ENCODE peak calls at places on chromosomes 2 and 18, in eight cellular contexts. F is astrocyte of the spinal cord, T is GM12864, Y is kidney epithelial cell, P is psoas muscle, Q is fibroblast of villous mesenchyme, O is NB4, K is cardiac muscle cell. U is an unnamed sample.

GRCh38 chr2:122300758-122301157 is 545.3 kb downstream of the TSN start:
- DNase-seq in F (no peak), Q (no peak), T (no peak), P (no peak), O (peak; percentile 37), K (no peak), Y (no peak), U (no peak)

GRCh38 chr18:9283789-9284188 is 50.8 kb upstream of the TWSG1 start:
- DNase-seq in T (no peak), Q (peak; percentile 29), K (no peak), Y (no peak), O (no peak), F (no peak), P (no peak), U (no peak)

GRCh38 chr2:30588891-30589495 is 141.9 kb downstream of the LCLAT1 start:
- DNase-seq in T (no peak), Q (no peak), F (no peak), K (no peak), Y (no peak), P (no peak), O (no peak), U (peak; percentile 17)

GRCh38 chr18:35753306-35753910 is 171.9 kb downstream of the GALNT1 start:
- DNase-seq in F (no peak), Q (peak; percentile 35), O (no peak), Y (no peak), K (no peak), T (no peak), P (no peak), U (no peak)

GRCh38 chr18:22439447-22439846 is 21.7 kb upstream of the CTAGE1 start:
- DNase-seq in T (no peak), F (peak; percentile 27), P (no peak), K (peak; percentile 56), O (no peak), Q (no peak), Y (no peak), U (peak; percentile 45)

GRCh38 chr2:42754021-42754775 is 9.7 kb downstream of the OXER1 start:
- DNase-seq in O (peak; percentile 43), P (peak; percentile 75), Q (peak; percentile 22), F (no peak), K (peak; percentile 29), T (no peak), Y (no peak), U (peak; percentile 29)

GRCh38 chr2:150175034-150175433 is 312.4 kb downstream of the RND3 start:
- DNase-seq in F (no peak), Q (peak; percentile 58), P (no peak), Y (no peak), T (no peak), K (no peak), O (no peak), U (no peak)

GRCh38 chr18:50218432-50219197 is 23.7 kb upstream of the MYO5B start:
- DNase-seq in F (peak; percentile 3), P (no peak), Y (no peak), Q (peak; percentile 32), O (peak; percentile 37), T (peak; percentile 52), K (peak; percentile 43), U (peak; percentile 56)

GRCh38 chr2:60519259-60519863 is 34.1 kb downstream of the BCL11A start:
- DNase-seq in T (no peak), Y (no peak), O (no peak), K (no peak), P (no peak), Q (no peak), F (peak; percentile 55), U (peak; percentile 28)

GRCh38 chr2:205704101-205704741 is 21.9 kb downstream of the NRP2 start:
- DNase-seq in K (peak; percentile 54), Y (no peak), P (no peak), T (no peak), O (no peak), F (peak; percentile 74), Q (no peak), U (peak; percentile 58)

GRCh38 chr2:20186078-20186854 is 38.7 kb downstream of the SDC1 start:
- DNase-seq in O (peak; percentile 94), Q (no peak), P (no peak), Y (peak; percentile 77), K (no peak), F (peak; percentile 75), T (no peak), U (peak; percentile 67)

GRCh38 chr18:812123-812672 is at the start of gene YES1:
- DNase-seq in Q (peak; percentile 73), K (peak; percentile 85), T (no peak), Y (no peak), P (peak; percentile 83), O (peak; percentile 89), F (peak; percentile 76), U (peak; percentile 71)

GRCh38 chr2:37786854-37787253 is 115.4 kb upstream of the CDC42EP3 start:
- DNase-seq in T (no peak), P (peak; percentile 28), K (no peak), Q (no peak), F (no peak), O (no peak), Y (no peak), U (no peak)

GRCh38 chr2:206203331-206203730 is 43.6 kb downstream of the EEF1B2 start:
- DNase-seq in F (no peak), O (no peak), P (no peak), Y (no peak), Q (peak; percentile 49), T (no peak), K (no peak), U (no peak)

GRCh38 chr18:35117951-35118411 is 76.8 kb downstream of the MAPRE2 start:
- DNase-seq in P (peak; percentile 30), T (no peak), O (no peak), Q (peak; percentile 64), F (peak; percentile 54), K (peak; percentile 52), Y (peak; percentile 23), U (peak; percentile 82)

DNA sequence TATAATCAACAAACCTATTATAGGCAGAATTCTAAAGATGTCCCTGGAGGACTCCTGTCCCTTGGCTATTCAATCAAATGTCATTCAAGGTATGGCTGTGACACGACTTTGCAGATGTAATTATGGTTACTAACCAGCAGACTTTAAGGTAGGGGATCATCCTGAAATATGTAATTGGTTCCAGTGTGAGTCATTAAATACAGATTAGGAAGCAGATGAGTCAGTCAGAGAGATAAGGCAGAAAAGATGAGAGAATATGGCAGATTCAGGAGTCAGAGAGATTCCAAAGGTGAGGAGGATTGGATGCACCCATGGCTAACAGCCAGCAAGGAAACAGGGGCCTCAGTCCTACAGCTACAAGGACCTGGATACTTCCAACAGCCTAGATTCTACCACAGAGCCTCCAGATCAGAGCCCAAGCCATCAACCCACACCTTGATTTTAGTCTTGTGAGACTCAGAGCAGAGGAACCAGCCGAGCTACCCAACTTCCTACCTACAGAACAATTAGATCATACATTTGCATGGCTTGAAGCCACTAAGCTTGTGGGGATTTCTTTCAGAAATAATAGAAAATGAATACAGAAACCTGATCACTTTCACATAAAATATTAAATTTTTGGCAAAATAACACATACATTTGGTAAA is 11.2 kb upstream of the PROM2 start:
- DNase-seq in F (no peak), Y (no peak), K (no peak), T (no peak), Q (no peak), O (no peak), P (no peak), U (no peak)
- H3K4me3 ChIP-seq in F (no peak overlapping the region), Y (no peak overlapping the region), K (no peak overlapping the region), T (no peak overlapping the region), Q (no peak overlapping the region), O (no peak overlapping the region), P (no peak overlapping the region), U (no peak overlapping the region)

DNA sequence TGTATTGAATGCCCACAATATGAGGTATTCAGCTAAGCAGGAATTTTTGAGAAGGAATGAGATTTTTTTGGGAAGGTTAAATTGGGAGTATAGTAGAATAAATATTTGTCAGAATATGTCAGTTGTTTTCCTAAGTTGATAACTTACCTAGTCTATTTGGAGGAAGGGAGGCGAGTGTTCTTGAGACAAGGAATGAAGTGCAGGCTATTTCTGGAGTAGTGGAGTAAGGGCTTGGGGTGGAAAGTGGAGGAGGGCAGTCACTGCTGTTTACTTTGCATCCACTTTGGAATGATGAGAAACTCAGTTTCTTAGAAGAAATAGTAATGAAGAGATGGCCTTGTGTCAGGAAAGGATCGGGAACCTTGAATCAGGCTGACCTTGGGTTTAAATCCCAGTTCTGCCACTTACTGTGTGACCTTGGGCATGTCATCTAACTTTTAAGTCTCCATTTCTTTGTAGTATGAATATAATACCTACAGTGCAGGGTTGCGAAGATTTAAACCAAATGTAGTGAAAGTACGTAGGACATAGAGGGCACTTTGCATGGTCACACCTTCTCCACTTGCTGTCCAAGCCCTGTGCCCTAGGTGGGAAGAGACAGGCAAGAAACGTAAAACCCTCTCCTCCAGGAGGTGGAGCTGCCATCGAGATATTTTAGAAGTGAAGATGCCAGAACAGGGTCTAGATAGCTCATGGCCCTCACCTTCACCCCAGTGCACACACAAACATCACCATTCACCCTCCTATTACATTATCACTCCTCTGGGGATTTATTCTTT is 25.2 kb upstream of the CYP27A1 start:
- DNase-seq in P (no peak), Q (no peak), K (no peak), Y (no peak), O (no peak), T (no peak), F (no peak), U (no peak)
- TF ChIP-seq CTCF in P (no peak), Q (no peak), K (no peak), Y (no peak), O (no peak), T (no peak), F (no peak), U (no peak)

DNA sequence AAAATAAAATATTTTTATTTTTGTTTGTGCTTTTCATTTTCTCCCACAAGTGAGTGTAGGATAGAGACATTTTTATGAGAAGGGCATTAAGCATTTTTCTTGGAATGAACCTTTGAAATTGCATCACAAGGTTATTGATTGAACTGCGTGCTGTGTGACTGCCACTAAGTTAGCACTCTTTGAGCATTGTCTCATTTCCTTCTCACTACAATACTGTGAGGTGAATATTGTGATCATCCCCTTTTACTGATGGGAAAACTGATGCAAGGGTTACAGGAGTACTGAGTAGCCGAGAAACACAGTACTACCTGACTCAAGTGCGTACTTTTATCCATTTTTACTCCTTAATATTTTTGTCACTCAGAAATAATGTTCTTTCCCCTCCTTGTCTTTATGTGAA is 2.0 kb downstream of the NBEAL1 start:
- DNase-seq in T (no peak), Q (no peak), P (no peak), F (no peak), K (no peak), Y (no peak), O (no peak), U (no peak)
- H3K4me3 ChIP-seq in T (no peak overlapping the region), Q (peak overlapping the region; percentile 73), P (peak overlapping the region; percentile 91), F (peak overlapping the region; percentile 33), K (peak overlapping the region; percentile 30), Y (peak overlapping the region; percentile 1), O (no peak overlapping the region), U (peak overlapping the region; percentile 18)

GRCh38 chr2:73292906-73293533 is 328 bp downstream of the EGR4 start:
- DNase-seq in F (no peak), P (no peak), Y (no peak), O (no peak), Q (no peak), K (no peak), T (no peak), U (no peak)

GRCh38 chr2:73292316-73292905 is 937 bp downstream of the EGR4 start:
- DNase-seq in K (no peak), Y (no peak), F (no peak), T (no peak), P (no peak), Q (no peak), O (no peak), U (no peak)

GRCh38 chr2:73294239-73294638 is 891 bp upstream of the EGR4 start:
- DNase-seq in K (no peak), P (no peak), F (no peak), Y (no peak), O (no peak), Q (no peak), T (no peak), U (no peak)

GRCh38 chr2:73291461-73292315 is 1.7 kb downstream of the EGR4 start:
- DNase-seq in F (no peak), Q (no peak), K (no peak), T (no peak), P (no peak), Y (no peak), O (no peak), U (no peak)

GRCh38 chr2:73293534-73294171 is at the start of gene EGR4:
- DNase-seq in P (peak; percentile 26), Y (no peak), K (peak; percentile 80), T (peak; percentile 57), O (peak; percentile 26), Q (peak; percentile 64), F (peak; percentile 35), U (peak; percentile 57)
- TF ChIP-seq CTCF in P (no peak), Y (no peak), K (no peak), T (peak; percentile 19), O (no peak), Q (no peak), F (no peak), U (no peak)

U was measured in choroid plexus epithelial cell.